ENCODE peak calls at places on chromosomes 13 and 19, in six cellular contexts. B is HFF-Myc; H is CD8-positive, alpha-beta T cell; A is brain microvascular endothelial cell; T is NCI-H82; M is GM03348. V is an unnamed sample.

GRCh38 chr19:39379865-39380399 is 11.0 kb downstream of the PAF1 start:
- DNase-seq in B (no peak), H (no peak), A (no peak), T (no peak), M (no peak), V (no peak)

GRCh38 chr19:32066056-32066455 is 279.4 kb upstream of the ZNF507 start:
- DNase-seq in B (no peak), H (no peak), A (no peak), T (no peak), M (no peak), V (no peak)

GRCh38 chr13:99760456-99760855 is 211.1 kb downstream of the ZIC5 start:
- DNase-seq in B (no peak), H (no peak), A (no peak), T (no peak), M (no peak), V (no peak)

GRCh38 chr13:24135674-24136300 is 24.7 kb upstream of the SPATA13 start:
- DNase-seq in B (no peak), H (no peak), A (peak), T (no peak), M (peak), V (no peak)

GRCh38 chr19:40598121-40598917 is 2.9 kb upstream of the LTBP4 start:
- DNase-seq in B (peak), H (peak), A (peak), T (peak), M (peak), V (peak)

GRCh38 chr13:95403349-95404140 is 102.3 kb upstream of the ABCC4 start:
- DNase-seq in B (no peak), H (no peak), A (no peak), T (peak), M (no peak), V (no peak)

GRCh38 chr13:98785968-98786367 is 33.5 kb upstream of the SLC15A1 start:
- DNase-seq in B (no peak), H (no peak), A (no peak), T (no peak), M (no peak), V (no peak)

GRCh38 chr13:38803566-38803965 is 116.7 kb downstream of the FREM2 start:
- DNase-seq in B (no peak), H (no peak), A (no peak), T (no peak), M (no peak), V (no peak)

GRCh38 chr13:20270163-20270865 is 38.2 kb upstream of the GJB6 start:
- DNase-seq in B (no peak), H (no peak), A (no peak), T (no peak), M (no peak), V (no peak)

GRCh38 chr13:98405107-98405571 is 171.8 kb downstream of the STK24 start:
- DNase-seq in B (no peak), H (no peak), A (no peak), T (peak), M (peak), V (no peak)

GRCh38 chr19:46866407-46867132 is 5.8 kb downstream of the ARHGAP35 start:
- DNase-seq in B (no peak), H (no peak), A (no peak), T (peak), M (no peak), V (no peak)

GRCh38 chr13:105721056-105721455 is 814.4 kb downstream of the EFNB2 start:
- DNase-seq in B (no peak), H (no peak), A (peak), T (no peak), M (no peak), V (no peak)

GRCh38 chr13:57946361-57946760 is 314.8 kb downstream of the PCDH17 start:
- DNase-seq in B (no peak), H (no peak), A (no peak), T (peak), M (no peak), V (no peak)

GRCh38 chr13:43316997-43317396 is 293.6 kb downstream of the DNAJC15 start:
- DNase-seq in B (no peak), H (no peak), A (peak), T (peak), M (peak), V (no peak)

GRCh38 chr19:18875726-18876125 is 20.2 kb downstream of the CERS1 start:
- DNase-seq in B (peak), H (no peak), A (no peak), T (no peak), M (peak), V (no peak)

GRCh38 chr13:30755678-30756077 is 20.3 kb downstream of the ALOX5AP start:
- DNase-seq in B (no peak), H (no peak), A (no peak), T (peak), M (no peak), V (no peak)

GRCh38 chr13:42001580-42001979 is 40.7 kb upstream of the VWA8 start:
- DNase-seq in B (peak), H (no peak), A (peak), T (no peak), M (peak), V (no peak)

GRCh38 chr13:89584058-89584457 is 1763.4 kb upstream of the MIR17HG start:
- DNase-seq in B (no peak), H (no peak), A (no peak), T (no peak), M (no peak), V (no peak)

GRCh38 chr13:43304449-43304848 is 281.1 kb downstream of the DNAJC15 start:
- DNase-seq in B (no peak), H (no peak), A (no peak), T (peak), M (no peak), V (no peak)